ENCODE peak calls at places on chromosomes 11 and 22, in eight cellular contexts. B is AG04450, S is H1, P is fibroblast of lung, R is left ventricle myocardium inferior, O is kidney, M is sigmoid colon, C is psoas muscle. W is an unnamed sample.

GRCh38 chr11:126405374-126405773 is 49.9 kb downstream of the ST3GAL4 start:
- DNase-seq in C (no peak), P (no peak), R (no peak), B (no peak), M (no peak), O (no peak), S (no peak), W (no peak)

GRCh38 chr11:36034572-36035331 is 90.9 kb downstream of the LDLRAD3 start:
- DNase-seq in M (no peak), O (no peak), P (peak; percentile 81), B (peak; percentile 70), S (no peak), R (no peak), C (no peak), W (no peak)

GRCh38 chr11:117934526-117935307 is 5.5 kb upstream of the TMPRSS13 start:
- DNase-seq in B (no peak), S (no peak), C (no peak), M (peak; percentile 35), P (no peak), R (no peak), O (no peak), W (no peak)

GRCh38 chr11:125588505-125588904 is 4.1 kb upstream of the STT3A start:
- DNase-seq in R (no peak), C (no peak), S (no peak), O (no peak), M (no peak), P (no peak), B (no peak), W (no peak)

GRCh38 chr11:91527380-91528030 is 697.1 kb upstream of the FAT3 start:
- DNase-seq in M (no peak), R (no peak), S (no peak), O (no peak), C (no peak), B (no peak), P (no peak), W (no peak)

GRCh38 chr11:3986301-3986700 is 108.3 kb upstream of the RRM1 start:
- DNase-seq in P (no peak), C (no peak), R (no peak), O (no peak), B (no peak), S (no peak), M (no peak), W (no peak)

GRCh38 chr11:133981156-133981555 is 24.4 kb upstream of the IGSF9B start:
- DNase-seq in R (peak; percentile 59), O (peak; percentile 81), P (no peak), S (no peak), B (no peak), M (no peak), C (no peak), W (peak; percentile 70)

GRCh38 chr11:225734-226453 is 10.2 kb downstream of the SIRT3 start:
- DNase-seq in C (no peak), O (peak; percentile 30), M (peak; percentile 5), R (no peak), P (no peak), S (no peak), B (no peak), W (no peak)

GRCh38 chr11:132177106-132177505 is 806.7 kb downstream of the NTM start:
- DNase-seq in C (no peak), B (peak; percentile 27), M (no peak), R (no peak), P (peak; percentile 72), S (no peak), O (no peak), W (no peak)

GRCh38 chr11:70203749-70204465 is 811 bp downstream of the FADD start:
- DNase-seq in R (no peak), B (peak; percentile 46), M (peak; percentile 79), C (peak; percentile 62), O (no peak), P (peak; percentile 77), S (no peak), W (peak; percentile 77)

GRCh38 chr22:36330655-36331305 is 57.0 kb downstream of the MYH9 start:
- DNase-seq in C (no peak), B (no peak), M (no peak), R (peak; percentile 69), P (peak; percentile 83), S (no peak), O (peak; percentile 92), W (peak; percentile 79)

GRCh38 chr11:33303541-33303940 is 46.4 kb downstream of the HIPK3 start:
- DNase-seq in R (no peak), P (no peak), M (no peak), C (no peak), B (no peak), O (no peak), S (no peak), W (no peak)

GRCh38 chr22:36765943-36766450 is 9.9 kb downstream of the IFT27 start:
- DNase-seq in B (peak; percentile 3), M (no peak), R (no peak), S (no peak), C (no peak), O (peak; percentile 3), P (peak; percentile 13), W (no peak)

GRCh38 chr11:108574675-108575074 is 18.9 kb downstream of the EXPH5 start:
- DNase-seq in S (no peak), B (no peak), P (no peak), C (no peak), R (no peak), O (no peak), M (no peak), W (no peak)

GRCh38 chr11:45163956-45164575 is 17.6 kb downstream of the PRDM11 start:
- DNase-seq in O (no peak), B (no peak), R (no peak), S (no peak), M (peak; percentile 46), P (no peak), C (no peak), W (no peak)

GRCh38 chr11:35487532-35488078 is 37.8 kb downstream of the PAMR1 start:
- DNase-seq in B (no peak), R (no peak), M (no peak), P (peak; percentile 79), C (no peak), S (peak; percentile 84), O (no peak), W (peak; percentile 61)

GRCh38 chr11:3091081-3091845 is 34.0 kb upstream of the CARS1 start:
- DNase-seq in M (peak; percentile 65), S (no peak), B (no peak), C (no peak), R (no peak), P (no peak), O (peak; percentile 64), W (no peak)

GRCh38 chr11:77211594-77212251 is 83.7 kb downstream of the MYO7A start:
- DNase-seq in P (no peak), M (no peak), B (no peak), R (no peak), S (no peak), O (peak; percentile 59), C (no peak), W (peak; percentile 48)

GRCh38 chr22:39117585-39118191 is 20.6 kb downstream of the APOBEC3H start:
- DNase-seq in S (no peak), P (peak; percentile 70), B (no peak), C (no peak), M (peak; percentile 56), O (no peak), R (no peak), W (no peak)
- TF ChIP-seq CTCF in S (no peak), P (peak; percentile 48), B (peak; percentile 64), C (peak; percentile 19), M (no peak), O (peak; percentile 38), R (peak; percentile 54), W (no peak)

DNA sequence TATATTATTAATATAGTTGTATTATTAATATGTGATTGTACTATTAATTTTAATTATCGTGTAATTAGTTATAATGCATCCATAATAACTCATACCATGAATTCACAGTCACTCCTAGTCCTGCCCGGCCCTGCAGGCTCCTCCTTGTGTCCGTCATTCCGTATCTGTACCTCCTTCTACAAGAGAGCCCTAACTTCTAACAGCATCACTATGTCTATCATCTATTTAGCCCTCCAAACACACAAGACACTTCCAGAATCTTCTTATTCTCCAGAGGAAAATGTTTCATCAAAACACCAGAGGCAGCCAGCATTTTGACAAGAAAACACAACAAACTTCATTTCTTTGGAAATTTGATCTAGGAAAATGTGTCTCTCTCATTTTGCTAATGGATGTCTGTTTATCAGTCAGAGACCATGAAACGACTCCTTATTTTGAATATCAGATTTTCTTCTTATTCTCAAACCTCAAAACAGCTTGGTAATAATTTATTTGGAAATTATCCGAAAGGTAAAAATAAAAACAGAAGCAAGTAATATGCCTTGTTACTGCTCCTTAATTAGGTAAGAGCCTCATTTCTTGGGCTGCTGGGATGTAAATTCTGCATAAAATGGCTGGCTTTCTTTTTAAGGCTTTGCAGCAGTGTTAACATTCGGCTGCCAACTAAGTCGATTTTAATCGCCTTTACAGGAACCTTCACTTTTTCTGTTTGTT is 23.1 kb upstream of the SEPTIN5 start:
- DNase-seq in M (no peak), P (no peak), S (no peak), B (no peak), C (no peak), R (no peak), O (no peak), W (no peak)
- H3K4me3 ChIP-seq in M (peak overlapping the region; percentile 24), P (peak overlapping the region; percentile 3), S (no peak overlapping the region), B (peak overlapping the region; percentile 45), C (peak overlapping the region; percentile 25), R (peak overlapping the region; percentile 33), O (peak overlapping the region; percentile 2), W (peak overlapping the region; percentile 11)

DNA sequence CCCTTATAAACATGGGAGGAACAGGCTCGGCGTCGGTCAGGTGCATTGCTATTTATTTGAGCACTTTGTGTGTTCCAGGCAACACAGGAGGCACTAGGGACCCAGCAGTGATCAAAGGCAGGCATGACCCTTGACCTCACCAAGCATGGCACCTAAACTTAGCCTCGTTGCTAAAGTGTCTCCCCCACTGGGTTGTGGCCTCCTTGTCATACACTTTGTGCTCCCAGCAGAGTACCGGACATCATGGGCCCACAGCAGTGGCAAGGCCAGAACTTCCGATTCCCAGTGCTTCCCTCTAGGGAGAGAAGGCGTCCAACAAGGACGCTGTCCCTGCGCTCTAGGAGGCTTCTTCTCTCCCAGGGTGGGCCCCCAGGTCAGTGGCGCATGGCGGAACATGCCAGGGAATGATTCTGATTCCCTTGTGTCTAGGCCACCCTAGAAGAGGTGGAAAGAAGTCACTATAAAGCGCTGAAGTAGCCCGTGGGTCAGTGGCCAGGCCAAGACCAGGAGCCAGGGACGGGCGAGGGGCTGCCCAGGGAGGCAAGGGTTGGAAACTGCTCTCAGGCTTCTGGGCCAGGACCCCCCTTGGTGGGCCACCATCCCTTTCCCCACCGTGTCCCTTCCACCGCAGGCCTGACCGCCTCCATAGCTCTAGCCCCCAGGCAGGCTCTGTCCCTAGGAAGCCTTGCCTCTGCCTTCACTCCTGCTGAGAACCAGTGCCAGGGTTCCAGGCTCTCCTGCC is 19.7 kb downstream of the TOM1 start:
- DNase-seq in P (no peak), R (no peak), B (no peak), C (no peak), O (no peak), M (no peak), S (no peak), W (no peak)
- H3K27ac ChIP-seq in P (no peak overlapping the region), R (no peak overlapping the region), B (no peak overlapping the region), C (no peak overlapping the region), O (no peak overlapping the region), M (no peak overlapping the region), S (no peak overlapping the region), W (peak overlapping the region; percentile 48)

GRCh38 chr11:110878513-110878912 is 166.3 kb upstream of the ARHGAP20 start:
- DNase-seq in S (no peak), C (no peak), R (no peak), M (no peak), B (no peak), P (peak; percentile 58), O (no peak), W (no peak)

GRCh38 chr11:110886241-110886640 is 174.0 kb upstream of the ARHGAP20 start:
- DNase-seq in R (no peak), M (no peak), O (no peak), B (no peak), S (no peak), P (peak; percentile 27), C (no peak), W (no peak)

GRCh38 chr11:110883266-110883665 is 171.0 kb upstream of the ARHGAP20 start:
- DNase-seq in O (no peak), P (peak; percentile 69), M (no peak), R (no peak), B (no peak), S (no peak), C (no peak), W (no peak)
- TF ChIP-seq CTCF in O (no peak), P (peak; percentile 15), M (no peak), R (no peak), B (no peak), S (no peak), C (no peak), W (no peak)

W was measured in right atrium auricular region.